ENCODE peak calls at places on chromosome 12, in six cellular contexts. One of them, this sample, is unnamed.

GRCh38 chr12:65741662-65742480 is 82.4 kb upstream of the HMGA2 start:
- DNase-seq in activated naive CD8-positive, alpha-beta T cell treated with anti-CD3 and anti-CD28 coated beads, Interleukin-2, amount 50 U/mL, for 24 hours: peak; percentile 13
- DNase-seq in Caki2: peak; percentile 78
- DNase-seq in NCI-H1105 treated with DMSO at 0.1 percent for 48 hours: no peak
- DNase-seq in T-helper 1 cell: no peak
- DNase-seq in astrocyte: peak; percentile 42
- DNase-seq in this sample: no peak

GRCh38 chr12:119222222-119222951 is 43.7 kb downstream of the HSPB8 start:
- DNase-seq in activated naive CD8-positive, alpha-beta T cell treated with anti-CD3 and anti-CD28 coated beads, Interleukin-2, amount 50 U/mL, for 24 hours: no peak
- DNase-seq in T-helper 1 cell: no peak
- DNase-seq in astrocyte: no peak
- DNase-seq in NCI-H1105 treated with DMSO at 0.1 percent for 48 hours: peak; percentile 39
- DNase-seq in Caki2: no peak
- DNase-seq in this sample: no peak

GRCh38 chr12:130596241-130596640 is 119.9 kb downstream of the RIMBP2 start:
- DNase-seq in Caki2: no peak
- DNase-seq in activated naive CD8-positive, alpha-beta T cell treated with anti-CD3 and anti-CD28 coated beads, Interleukin-2, amount 50 U/mL, for 24 hours: no peak
- DNase-seq in NCI-H1105 treated with DMSO at 0.1 percent for 48 hours: no peak
- DNase-seq in astrocyte: no peak
- DNase-seq in T-helper 1 cell: no peak
- DNase-seq in this sample: no peak

GRCh38 chr12:105492591-105492990 is 162.1 kb downstream of the C12orf75 start:
- DNase-seq in NCI-H1105 treated with DMSO at 0.1 percent for 48 hours: no peak
- DNase-seq in activated naive CD8-positive, alpha-beta T cell treated with anti-CD3 and anti-CD28 coated beads, Interleukin-2, amount 50 U/mL, for 24 hours: no peak
- DNase-seq in astrocyte: peak; percentile 96
- DNase-seq in Caki2: peak; percentile 37
- DNase-seq in T-helper 1 cell: no peak
- DNase-seq in this sample: no peak

GRCh38 chr12:19410211-19410610 is 29.1 kb upstream of the AEBP2 start:
- DNase-seq in T-helper 1 cell: no peak
- DNase-seq in NCI-H1105 treated with DMSO at 0.1 percent for 48 hours: no peak
- DNase-seq in astrocyte: peak; percentile 29
- DNase-seq in Caki2: no peak
- DNase-seq in activated naive CD8-positive, alpha-beta T cell treated with anti-CD3 and anti-CD28 coated beads, Interleukin-2, amount 50 U/mL, for 24 hours: no peak
- DNase-seq in this sample: no peak

GRCh38 chr12:643478-644292 is 19.6 kb downstream of the NINJ2 start:
- DNase-seq in activated naive CD8-positive, alpha-beta T cell treated with anti-CD3 and anti-CD28 coated beads, Interleukin-2, amount 50 U/mL, for 24 hours: peak; percentile 47
- DNase-seq in T-helper 1 cell: peak; percentile 60
- DNase-seq in Caki2: no peak
- DNase-seq in astrocyte: no peak
- DNase-seq in NCI-H1105 treated with DMSO at 0.1 percent for 48 hours: no peak
- DNase-seq in this sample: peak; percentile 24

GRCh38 chr12:69698769-69699540 is at the start of gene BEST3:
- DNase-seq in astrocyte: no peak
- DNase-seq in T-helper 1 cell: no peak
- DNase-seq in activated naive CD8-positive, alpha-beta T cell treated with anti-CD3 and anti-CD28 coated beads, Interleukin-2, amount 50 U/mL, for 24 hours: no peak
- DNase-seq in Caki2: no peak
- DNase-seq in NCI-H1105 treated with DMSO at 0.1 percent for 48 hours: peak; percentile 100
- DNase-seq in this sample: no peak

GRCh38 chr12:57008113-57008687 is 1.9 kb upstream of the ZBTB39 start:
- DNase-seq in activated naive CD8-positive, alpha-beta T cell treated with anti-CD3 and anti-CD28 coated beads, Interleukin-2, amount 50 U/mL, for 24 hours: no peak
- DNase-seq in T-helper 1 cell: peak; percentile 61
- DNase-seq in Caki2: peak; percentile 59
- DNase-seq in NCI-H1105 treated with DMSO at 0.1 percent for 48 hours: peak; percentile 53
- DNase-seq in astrocyte: peak; percentile 41
- DNase-seq in this sample: no peak

GRCh38 chr12:128266559-128267245 is at the start of gene TMEM132C:
- DNase-seq in NCI-H1105 treated with DMSO at 0.1 percent for 48 hours: no peak
- DNase-seq in astrocyte: no peak
- DNase-seq in activated naive CD8-positive, alpha-beta T cell treated with anti-CD3 and anti-CD28 coated beads, Interleukin-2, amount 50 U/mL, for 24 hours: no peak
- DNase-seq in Caki2: no peak
- DNase-seq in T-helper 1 cell: no peak
- DNase-seq in this sample: no peak

GRCh38 chr12:72141381-72141780 is 130.8 kb upstream of the TRHDE start:
- DNase-seq in T-helper 1 cell: no peak
- DNase-seq in Caki2: peak; percentile 29
- DNase-seq in astrocyte: no peak
- DNase-seq in activated naive CD8-positive, alpha-beta T cell treated with anti-CD3 and anti-CD28 coated beads, Interleukin-2, amount 50 U/mL, for 24 hours: no peak
- DNase-seq in NCI-H1105 treated with DMSO at 0.1 percent for 48 hours: peak; percentile 84
- DNase-seq in this sample: no peak

GRCh38 chr12:56818629-56819028 is 55.5 kb downstream of the HSD17B6 start:
- DNase-seq in T-helper 1 cell: no peak
- DNase-seq in NCI-H1105 treated with DMSO at 0.1 percent for 48 hours: no peak
- DNase-seq in Caki2: no peak
- DNase-seq in activated naive CD8-positive, alpha-beta T cell treated with anti-CD3 and anti-CD28 coated beads, Interleukin-2, amount 50 U/mL, for 24 hours: no peak
- DNase-seq in astrocyte: no peak
- DNase-seq in this sample: no peak

GRCh38 chr12:85275359-85275758 is 4.7 kb upstream of the ALX1 start:
- DNase-seq in astrocyte: no peak
- DNase-seq in activated naive CD8-positive, alpha-beta T cell treated with anti-CD3 and anti-CD28 coated beads, Interleukin-2, amount 50 U/mL, for 24 hours: no peak
- DNase-seq in Caki2: peak; percentile 72
- DNase-seq in NCI-H1105 treated with DMSO at 0.1 percent for 48 hours: no peak
- DNase-seq in T-helper 1 cell: no peak
- DNase-seq in this sample: no peak

GRCh38 chr12:12172106-12172511 is 94.7 kb downstream of the LRP6 start:
- DNase-seq in astrocyte: peak; percentile 62
- DNase-seq in activated naive CD8-positive, alpha-beta T cell treated with anti-CD3 and anti-CD28 coated beads, Interleukin-2, amount 50 U/mL, for 24 hours: peak; percentile 16
- DNase-seq in Caki2: no peak
- DNase-seq in NCI-H1105 treated with DMSO at 0.1 percent for 48 hours: no peak
- DNase-seq in T-helper 1 cell: peak; percentile 74
- DNase-seq in this sample: no peak

GRCh38 chr12:117120787-117121186 is 21.6 kb upstream of the TESC start:
- DNase-seq in T-helper 1 cell: no peak
- DNase-seq in activated naive CD8-positive, alpha-beta T cell treated with anti-CD3 and anti-CD28 coated beads, Interleukin-2, amount 50 U/mL, for 24 hours: no peak
- DNase-seq in astrocyte: no peak
- DNase-seq in Caki2: no peak
- DNase-seq in NCI-H1105 treated with DMSO at 0.1 percent for 48 hours: no peak
- DNase-seq in this sample: no peak

GRCh38 chr12:101552277-101552676 is 42.5 kb upstream of the MYBPC1 start:
- DNase-seq in activated naive CD8-positive, alpha-beta T cell treated with anti-CD3 and anti-CD28 coated beads, Interleukin-2, amount 50 U/mL, for 24 hours: no peak
- DNase-seq in NCI-H1105 treated with DMSO at 0.1 percent for 48 hours: no peak
- DNase-seq in T-helper 1 cell: no peak
- DNase-seq in astrocyte: no peak
- DNase-seq in Caki2: no peak
- DNase-seq in this sample: no peak

GRCh38 chr12:47947273-47947672 is 16.1 kb upstream of the TMEM106C start:
- DNase-seq in Caki2: no peak
- DNase-seq in astrocyte: no peak
- DNase-seq in T-helper 1 cell: no peak
- DNase-seq in activated naive CD8-positive, alpha-beta T cell treated with anti-CD3 and anti-CD28 coated beads, Interleukin-2, amount 50 U/mL, for 24 hours: no peak
- DNase-seq in NCI-H1105 treated with DMSO at 0.1 percent for 48 hours: no peak
- DNase-seq in this sample: no peak

GRCh38 chr12:80860928-80861327 is 76.8 kb downstream of the LIN7A start:
- DNase-seq in astrocyte: no peak
- DNase-seq in T-helper 1 cell: no peak
- DNase-seq in NCI-H1105 treated with DMSO at 0.1 percent for 48 hours: no peak
- DNase-seq in Caki2: no peak
- DNase-seq in activated naive CD8-positive, alpha-beta T cell treated with anti-CD3 and anti-CD28 coated beads, Interleukin-2, amount 50 U/mL, for 24 hours: no peak
- DNase-seq in this sample: no peak

GRCh38 chr12:32519047-32519446 is 119.7 kb downstream of the FGD4 start:
- DNase-seq in T-helper 1 cell: no peak
- DNase-seq in astrocyte: no peak
- DNase-seq in Caki2: no peak
- DNase-seq in NCI-H1105 treated with DMSO at 0.1 percent for 48 hours: no peak
- DNase-seq in activated naive CD8-positive, alpha-beta T cell treated with anti-CD3 and anti-CD28 coated beads, Interleukin-2, amount 50 U/mL, for 24 hours: no peak
- DNase-seq in this sample: no peak

GRCh38 chr12:49201595-49202295 is 12.9 kb upstream of the TUBA1A start:
- DNase-seq in NCI-H1105 treated with DMSO at 0.1 percent for 48 hours: peak; percentile 38
- DNase-seq in Caki2: peak; percentile 50
- DNase-seq in T-helper 1 cell: no peak
- DNase-seq in activated naive CD8-positive, alpha-beta T cell treated with anti-CD3 and anti-CD28 coated beads, Interleukin-2, amount 50 U/mL, for 24 hours: no peak
- DNase-seq in astrocyte: peak; percentile 87
- DNase-seq in this sample: no peak

GRCh38 chr12:3527181-3527580 is 36.2 kb downstream of the PRMT8 start:
- DNase-seq in astrocyte: peak; percentile 62
- DNase-seq in activated naive CD8-positive, alpha-beta T cell treated with anti-CD3 and anti-CD28 coated beads, Interleukin-2, amount 50 U/mL, for 24 hours: no peak
- DNase-seq in T-helper 1 cell: no peak
- DNase-seq in Caki2: no peak
- DNase-seq in NCI-H1105 treated with DMSO at 0.1 percent for 48 hours: no peak
- DNase-seq in this sample: no peak

GRCh38 chr12:2118061-2118460 is 65.3 kb downstream of the CACNA1C start:
- DNase-seq in Caki2: no peak
- DNase-seq in NCI-H1105 treated with DMSO at 0.1 percent for 48 hours: no peak
- DNase-seq in astrocyte: no peak
- DNase-seq in T-helper 1 cell: no peak
- DNase-seq in activated naive CD8-positive, alpha-beta T cell treated with anti-CD3 and anti-CD28 coated beads, Interleukin-2, amount 50 U/mL, for 24 hours: no peak
- DNase-seq in this sample: no peak

GRCh38 chr12:123889848-123890535 is 82.6 kb downstream of the CCDC92 start:
- DNase-seq in activated naive CD8-positive, alpha-beta T cell treated with anti-CD3 and anti-CD28 coated beads, Interleukin-2, amount 50 U/mL, for 24 hours: no peak
- DNase-seq in T-helper 1 cell: no peak
- DNase-seq in NCI-H1105 treated with DMSO at 0.1 percent for 48 hours: no peak
- DNase-seq in astrocyte: no peak
- DNase-seq in Caki2: no peak
- DNase-seq in this sample: no peak

GRCh38 chr12:6278439-6279255 is 31.8 kb upstream of the PLEKHG6 start:
- DNase-seq in NCI-H1105 treated with DMSO at 0.1 percent for 48 hours: peak; percentile 65
- DNase-seq in activated naive CD8-positive, alpha-beta T cell treated with anti-CD3 and anti-CD28 coated beads, Interleukin-2, amount 50 U/mL, for 24 hours: peak; percentile 89
- DNase-seq in astrocyte: peak; percentile 48
- DNase-seq in T-helper 1 cell: peak; percentile 69
- DNase-seq in Caki2: peak; percentile 85
- DNase-seq in this sample: peak; percentile 95

GRCh38 chr12:22615963-22616501 is 8.9 kb upstream of the ETNK1 start:
- DNase-seq in astrocyte: no peak
- DNase-seq in Caki2: no peak
- DNase-seq in NCI-H1105 treated with DMSO at 0.1 percent for 48 hours: no peak
- DNase-seq in T-helper 1 cell: no peak
- DNase-seq in activated naive CD8-positive, alpha-beta T cell treated with anti-CD3 and anti-CD28 coated beads, Interleukin-2, amount 50 U/mL, for 24 hours: no peak
- DNase-seq in this sample: no peak

GRCh38 chr12:68405292-68405900 is 73.2 kb upstream of the MDM1 start:
- DNase-seq in activated naive CD8-positive, alpha-beta T cell treated with anti-CD3 and anti-CD28 coated beads, Interleukin-2, amount 50 U/mL, for 24 hours: no peak
- DNase-seq in astrocyte: no peak
- DNase-seq in T-helper 1 cell: no peak
- DNase-seq in Caki2: peak; percentile 37
- DNase-seq in NCI-H1105 treated with DMSO at 0.1 percent for 48 hours: no peak
- DNase-seq in this sample: no peak

GRCh38 chr12:68746572-68747180 is 700 bp downstream of the SLC35E3 start:
- DNase-seq in activated naive CD8-positive, alpha-beta T cell treated with anti-CD3 and anti-CD28 coated beads, Interleukin-2, amount 50 U/mL, for 24 hours: peak; percentile 52
- DNase-seq in NCI-H1105 treated with DMSO at 0.1 percent for 48 hours: peak; percentile 47
- DNase-seq in T-helper 1 cell: peak; percentile 20
- DNase-seq in Caki2: no peak
- DNase-seq in astrocyte: peak; percentile 45
- DNase-seq in this sample: no peak

GRCh38 chr12:104863549-104863948 is 94.5 kb downstream of the SLC41A2 start:
- DNase-seq in astrocyte: peak; percentile 26
- DNase-seq in NCI-H1105 treated with DMSO at 0.1 percent for 48 hours: no peak
- DNase-seq in Caki2: no peak
- DNase-seq in T-helper 1 cell: no peak
- DNase-seq in activated naive CD8-positive, alpha-beta T cell treated with anti-CD3 and anti-CD28 coated beads, Interleukin-2, amount 50 U/mL, for 24 hours: no peak
- DNase-seq in this sample: no peak

GRCh38 chr12:1217191-1217949 is 226.3 kb downstream of the ERC1 start:
- DNase-seq in astrocyte: peak; percentile 91
- DNase-seq in NCI-H1105 treated with DMSO at 0.1 percent for 48 hours: peak; percentile 14
- DNase-seq in Caki2: peak; percentile 69
- DNase-seq in activated naive CD8-positive, alpha-beta T cell treated with anti-CD3 and anti-CD28 coated beads, Interleukin-2, amount 50 U/mL, for 24 hours: no peak
- DNase-seq in T-helper 1 cell: no peak
- DNase-seq in this sample: no peak

GRCh38 chr12:62933871-62934798 is 815 bp downstream of the PPM1H start:
- DNase-seq in NCI-H1105 treated with DMSO at 0.1 percent for 48 hours: peak; percentile 57
- DNase-seq in activated naive CD8-positive, alpha-beta T cell treated with anti-CD3 and anti-CD28 coated beads, Interleukin-2, amount 50 U/mL, for 24 hours: peak; percentile 7
- DNase-seq in astrocyte: peak; percentile 8
- DNase-seq in Caki2: peak; percentile 62
- DNase-seq in T-helper 1 cell: no peak
- DNase-seq in this sample: no peak

GRCh38 chr12:116442981-116443380 is 116.2 kb upstream of the MAP1LC3B2 start:
- DNase-seq in activated naive CD8-positive, alpha-beta T cell treated with anti-CD3 and anti-CD28 coated beads, Interleukin-2, amount 50 U/mL, for 24 hours: no peak
- DNase-seq in Caki2: no peak
- DNase-seq in T-helper 1 cell: no peak
- DNase-seq in NCI-H1105 treated with DMSO at 0.1 percent for 48 hours: no peak
- DNase-seq in astrocyte: no peak
- DNase-seq in this sample: no peak

GRCh38 chr12:127761880-127762279 is 505.1 kb upstream of the TMEM132C start:
- DNase-seq in activated naive CD8-positive, alpha-beta T cell treated with anti-CD3 and anti-CD28 coated beads, Interleukin-2, amount 50 U/mL, for 24 hours: no peak
- DNase-seq in astrocyte: no peak
- DNase-seq in T-helper 1 cell: no peak
- DNase-seq in NCI-H1105 treated with DMSO at 0.1 percent for 48 hours: peak; percentile 20
- DNase-seq in Caki2: no peak
- DNase-seq in this sample: no peak

GRCh38 chr12:62133440-62133839 is 126.8 kb upstream of the USP15 start:
- DNase-seq in Caki2: no peak
- DNase-seq in astrocyte: no peak
- DNase-seq in T-helper 1 cell: no peak
- DNase-seq in NCI-H1105 treated with DMSO at 0.1 percent for 48 hours: no peak
- DNase-seq in activated naive CD8-positive, alpha-beta T cell treated with anti-CD3 and anti-CD28 coated beads, Interleukin-2, amount 50 U/mL, for 24 hours: no peak
- DNase-seq in this sample: no peak

GRCh38 chr12:57213763-57214397 is 2.7 kb upstream of the NXPH4 start:
- DNase-seq in astrocyte: no peak
- DNase-seq in Caki2: peak; percentile 44
- DNase-seq in T-helper 1 cell: no peak
- DNase-seq in activated naive CD8-positive, alpha-beta T cell treated with anti-CD3 and anti-CD28 coated beads, Interleukin-2, amount 50 U/mL, for 24 hours: no peak
- DNase-seq in NCI-H1105 treated with DMSO at 0.1 percent for 48 hours: no peak
- DNase-seq in this sample: no peak